ENCODE peak calls at places on chromosomes 2 and 18, in eight cellular contexts. One of them, this sample, is unnamed.

GRCh38 chr18:63074987-63075404 is 244.6 kb downstream of the BCL2 start:
- DNase-seq in putamen: peak; percentile 74
- DNase-seq in stromal cell of bone marrow: peak; percentile 19
- DNase-seq in NAMALWA: peak; percentile 43
- DNase-seq in activated T-cell treated with anti-CD3 and anti-CD28 coated beads, Interleukin-2, amount 50 U/mL, for 72 hours: peak; percentile 71
- DNase-seq in NCI-H1436: peak; percentile 52
- DNase-seq in ecto neural progenitor cell: peak; percentile 88
- DNase-seq in brain pericyte: no peak
- DNase-seq in this sample: peak; percentile 75

GRCh38 chr18:35029770-35030169 is 11.4 kb upstream of the MAPRE2 start:
- DNase-seq in putamen: no peak
- DNase-seq in brain pericyte: no peak
- DNase-seq in activated T-cell treated with anti-CD3 and anti-CD28 coated beads, Interleukin-2, amount 50 U/mL, for 72 hours: no peak
- DNase-seq in NAMALWA: peak; percentile 60
- DNase-seq in stromal cell of bone marrow: no peak
- DNase-seq in ecto neural progenitor cell: no peak
- DNase-seq in NCI-H1436: no peak
- DNase-seq in this sample: no peak

GRCh38 chr2:80863166-80863714 is 558.7 kb upstream of the LRRTM1 start:
- DNase-seq in ecto neural progenitor cell: no peak
- DNase-seq in NAMALWA: peak; percentile 84
- DNase-seq in NCI-H1436: no peak
- DNase-seq in putamen: no peak
- DNase-seq in stromal cell of bone marrow: no peak
- DNase-seq in activated T-cell treated with anti-CD3 and anti-CD28 coated beads, Interleukin-2, amount 50 U/mL, for 72 hours: no peak
- DNase-seq in brain pericyte: no peak
- DNase-seq in this sample: no peak

GRCh38 chr18:60020107-60020925 is 120.5 kb downstream of the PMAIP1 start:
- DNase-seq in stromal cell of bone marrow: no peak
- DNase-seq in ecto neural progenitor cell: no peak
- DNase-seq in brain pericyte: no peak
- DNase-seq in NAMALWA: peak; percentile 49
- DNase-seq in NCI-H1436: no peak
- DNase-seq in putamen: no peak
- DNase-seq in activated T-cell treated with anti-CD3 and anti-CD28 coated beads, Interleukin-2, amount 50 U/mL, for 72 hours: no peak
- DNase-seq in this sample: no peak

GRCh38 chr2:163752252-163752651 is 16.4 kb upstream of the FIGN start:
- DNase-seq in putamen: no peak
- DNase-seq in ecto neural progenitor cell: no peak
- DNase-seq in NCI-H1436: no peak
- DNase-seq in NAMALWA: no peak
- DNase-seq in stromal cell of bone marrow: no peak
- DNase-seq in brain pericyte: no peak
- DNase-seq in activated T-cell treated with anti-CD3 and anti-CD28 coated beads, Interleukin-2, amount 50 U/mL, for 72 hours: no peak
- DNase-seq in this sample: no peak

GRCh38 chr18:10062292-10062940 is 148.6 kb downstream of the VAPA start:
- DNase-seq in NAMALWA: no peak
- DNase-seq in stromal cell of bone marrow: no peak
- DNase-seq in brain pericyte: no peak
- DNase-seq in ecto neural progenitor cell: no peak
- DNase-seq in activated T-cell treated with anti-CD3 and anti-CD28 coated beads, Interleukin-2, amount 50 U/mL, for 72 hours: no peak
- DNase-seq in NCI-H1436: no peak
- DNase-seq in putamen: no peak
- DNase-seq in this sample: no peak

GRCh38 chr2:211391206-211391605 is 834.8 kb downstream of the CPS1 start:
- DNase-seq in brain pericyte: no peak
- DNase-seq in NCI-H1436: no peak
- DNase-seq in NAMALWA: no peak
- DNase-seq in stromal cell of bone marrow: no peak
- DNase-seq in activated T-cell treated with anti-CD3 and anti-CD28 coated beads, Interleukin-2, amount 50 U/mL, for 72 hours: no peak
- DNase-seq in putamen: peak; percentile 20
- DNase-seq in ecto neural progenitor cell: no peak
- DNase-seq in this sample: no peak

GRCh38 chr2:68975844-68976243 is 1.4 kb downstream of the GKN1 start:
- DNase-seq in brain pericyte: no peak
- DNase-seq in ecto neural progenitor cell: no peak
- DNase-seq in putamen: no peak
- DNase-seq in NCI-H1436: no peak
- DNase-seq in activated T-cell treated with anti-CD3 and anti-CD28 coated beads, Interleukin-2, amount 50 U/mL, for 72 hours: no peak
- DNase-seq in NAMALWA: no peak
- DNase-seq in stromal cell of bone marrow: no peak
- DNase-seq in this sample: no peak

GRCh38 chr2:226903179-226903578 is 67.3 kb downstream of the RHBDD1 start:
- DNase-seq in NCI-H1436: no peak
- DNase-seq in NAMALWA: no peak
- DNase-seq in brain pericyte: peak; percentile 29
- DNase-seq in activated T-cell treated with anti-CD3 and anti-CD28 coated beads, Interleukin-2, amount 50 U/mL, for 72 hours: peak; percentile 63
- DNase-seq in ecto neural progenitor cell: no peak
- DNase-seq in stromal cell of bone marrow: peak; percentile 71
- DNase-seq in putamen: no peak
- DNase-seq in this sample: no peak

GRCh38 chr2:10378189-10378588 is 69.9 kb downstream of the ODC1 start:
- DNase-seq in brain pericyte: no peak
- DNase-seq in putamen: no peak
- DNase-seq in NCI-H1436: peak; percentile 19
- DNase-seq in ecto neural progenitor cell: no peak
- DNase-seq in NAMALWA: peak; percentile 92
- DNase-seq in activated T-cell treated with anti-CD3 and anti-CD28 coated beads, Interleukin-2, amount 50 U/mL, for 72 hours: no peak
- DNase-seq in stromal cell of bone marrow: no peak
- DNase-seq in this sample: no peak

GRCh38 chr2:7430869-7431641 is 513.8 kb downstream of the RNF144A start:
- DNase-seq in NAMALWA: peak; percentile 57
- DNase-seq in putamen: peak; percentile 9
- DNase-seq in activated T-cell treated with anti-CD3 and anti-CD28 coated beads, Interleukin-2, amount 50 U/mL, for 72 hours: peak; percentile 86
- DNase-seq in NCI-H1436: no peak
- DNase-seq in brain pericyte: no peak
- DNase-seq in stromal cell of bone marrow: no peak
- DNase-seq in ecto neural progenitor cell: peak; percentile 79
- DNase-seq in this sample: no peak

GRCh38 chr2:119645173-119645846 is 33.7 kb upstream of the TMEM177 start:
- DNase-seq in NCI-H1436: no peak
- DNase-seq in stromal cell of bone marrow: no peak
- DNase-seq in ecto neural progenitor cell: no peak
- DNase-seq in activated T-cell treated with anti-CD3 and anti-CD28 coated beads, Interleukin-2, amount 50 U/mL, for 72 hours: no peak
- DNase-seq in brain pericyte: no peak
- DNase-seq in NAMALWA: no peak
- DNase-seq in putamen: no peak
- DNase-seq in this sample: no peak

GRCh38 chr2:16007167-16007934 is 67.0 kb downstream of the MYCN start:
- DNase-seq in brain pericyte: no peak
- DNase-seq in stromal cell of bone marrow: no peak
- DNase-seq in activated T-cell treated with anti-CD3 and anti-CD28 coated beads, Interleukin-2, amount 50 U/mL, for 72 hours: no peak
- DNase-seq in NCI-H1436: no peak
- DNase-seq in putamen: no peak
- DNase-seq in ecto neural progenitor cell: no peak
- DNase-seq in NAMALWA: no peak
- DNase-seq in this sample: no peak

GRCh38 chr2:223232896-223233295 is 180.9 kb downstream of the KCNE4 start:
- DNase-seq in NAMALWA: no peak
- DNase-seq in stromal cell of bone marrow: no peak
- DNase-seq in brain pericyte: no peak
- DNase-seq in activated T-cell treated with anti-CD3 and anti-CD28 coated beads, Interleukin-2, amount 50 U/mL, for 72 hours: no peak
- DNase-seq in NCI-H1436: no peak
- DNase-seq in ecto neural progenitor cell: no peak
- DNase-seq in putamen: no peak
- DNase-seq in this sample: no peak

GRCh38 chr2:219001100-219001576 is 7.9 kb upstream of the CRYBA2 start:
- DNase-seq in brain pericyte: no peak
- DNase-seq in NCI-H1436: no peak
- DNase-seq in NAMALWA: no peak
- DNase-seq in ecto neural progenitor cell: no peak
- DNase-seq in stromal cell of bone marrow: no peak
- DNase-seq in activated T-cell treated with anti-CD3 and anti-CD28 coated beads, Interleukin-2, amount 50 U/mL, for 72 hours: no peak
- DNase-seq in putamen: no peak
- DNase-seq in this sample: no peak

GRCh38 chr2:67719351-67719750 is 322.2 kb downstream of the ETAA1 start:
- DNase-seq in NCI-H1436: no peak
- DNase-seq in NAMALWA: no peak
- DNase-seq in ecto neural progenitor cell: no peak
- DNase-seq in activated T-cell treated with anti-CD3 and anti-CD28 coated beads, Interleukin-2, amount 50 U/mL, for 72 hours: no peak
- DNase-seq in stromal cell of bone marrow: no peak
- DNase-seq in putamen: no peak
- DNase-seq in brain pericyte: no peak
- DNase-seq in this sample: no peak

GRCh38 chr18:9731380-9731779 is 23.3 kb downstream of the RAB31 start:
- DNase-seq in NCI-H1436: no peak
- DNase-seq in brain pericyte: no peak
- DNase-seq in activated T-cell treated with anti-CD3 and anti-CD28 coated beads, Interleukin-2, amount 50 U/mL, for 72 hours: no peak
- DNase-seq in ecto neural progenitor cell: no peak
- DNase-seq in stromal cell of bone marrow: peak; percentile 77
- DNase-seq in putamen: no peak
- DNase-seq in NAMALWA: no peak
- DNase-seq in this sample: peak; percentile 28

GRCh38 chr2:37786153-37786809 is 114.8 kb upstream of the CDC42EP3 start:
- DNase-seq in ecto neural progenitor cell: no peak
- DNase-seq in stromal cell of bone marrow: no peak
- DNase-seq in NCI-H1436: no peak
- DNase-seq in brain pericyte: no peak
- DNase-seq in activated T-cell treated with anti-CD3 and anti-CD28 coated beads, Interleukin-2, amount 50 U/mL, for 72 hours: no peak
- DNase-seq in NAMALWA: no peak
- DNase-seq in putamen: no peak
- DNase-seq in this sample: no peak

GRCh38 chr2:98585386-98585785 is 22.9 kb downstream of the COA5 start:
- DNase-seq in NAMALWA: no peak
- DNase-seq in brain pericyte: no peak
- DNase-seq in ecto neural progenitor cell: no peak
- DNase-seq in stromal cell of bone marrow: no peak
- DNase-seq in putamen: no peak
- DNase-seq in NCI-H1436: no peak
- DNase-seq in activated T-cell treated with anti-CD3 and anti-CD28 coated beads, Interleukin-2, amount 50 U/mL, for 72 hours: no peak
- DNase-seq in this sample: peak; percentile 16

GRCh38 chr2:209458018-209458979 is 34.5 kb downstream of the MAP2 start:
- DNase-seq in putamen: no peak
- DNase-seq in NAMALWA: no peak
- DNase-seq in NCI-H1436: no peak
- DNase-seq in activated T-cell treated with anti-CD3 and anti-CD28 coated beads, Interleukin-2, amount 50 U/mL, for 72 hours: no peak
- DNase-seq in brain pericyte: no peak
- DNase-seq in ecto neural progenitor cell: no peak
- DNase-seq in stromal cell of bone marrow: no peak
- DNase-seq in this sample: no peak

GRCh38 chr2:17791121-17791902 is 24.9 kb upstream of the MSGN1 start:
- DNase-seq in putamen: no peak
- DNase-seq in NCI-H1436: no peak
- DNase-seq in ecto neural progenitor cell: no peak
- DNase-seq in NAMALWA: no peak
- DNase-seq in stromal cell of bone marrow: no peak
- DNase-seq in activated T-cell treated with anti-CD3 and anti-CD28 coated beads, Interleukin-2, amount 50 U/mL, for 72 hours: no peak
- DNase-seq in brain pericyte: no peak
- DNase-seq in this sample: no peak

GRCh38 chr18:31942301-31942998 is 478 bp downstream of the TRAPPC8 start:
- DNase-seq in brain pericyte: no peak
- DNase-seq in stromal cell of bone marrow: peak; percentile 9
- DNase-seq in activated T-cell treated with anti-CD3 and anti-CD28 coated beads, Interleukin-2, amount 50 U/mL, for 72 hours: peak; percentile 56
- DNase-seq in putamen: no peak
- DNase-seq in ecto neural progenitor cell: no peak
- DNase-seq in NCI-H1436: no peak
- DNase-seq in NAMALWA: peak; percentile 62
- DNase-seq in this sample: no peak

GRCh38 chr2:118250463-118250862 is 162.2 kb downstream of the INSIG2 start:
- DNase-seq in stromal cell of bone marrow: no peak
- DNase-seq in putamen: no peak
- DNase-seq in activated T-cell treated with anti-CD3 and anti-CD28 coated beads, Interleukin-2, amount 50 U/mL, for 72 hours: no peak
- DNase-seq in NCI-H1436: no peak
- DNase-seq in brain pericyte: no peak
- DNase-seq in ecto neural progenitor cell: no peak
- DNase-seq in NAMALWA: no peak
- DNase-seq in this sample: no peak

GRCh38 chr2:216698895-216699294 is 3.5 kb upstream of the IGFBP5 start:
- DNase-seq in NCI-H1436: peak; percentile 85
- DNase-seq in NAMALWA: peak; percentile 68
- DNase-seq in activated T-cell treated with anti-CD3 and anti-CD28 coated beads, Interleukin-2, amount 50 U/mL, for 72 hours: no peak
- DNase-seq in brain pericyte: no peak
- DNase-seq in putamen: peak; percentile 60
- DNase-seq in stromal cell of bone marrow: no peak
- DNase-seq in ecto neural progenitor cell: no peak
- DNase-seq in this sample: no peak

GRCh38 chr18:21897811-21898210 is 157.2 kb downstream of the MIB1 start:
- DNase-seq in brain pericyte: no peak
- DNase-seq in NCI-H1436: peak; percentile 17
- DNase-seq in NAMALWA: peak; percentile 73
- DNase-seq in putamen: peak; percentile 9
- DNase-seq in stromal cell of bone marrow: peak; percentile 25
- DNase-seq in activated T-cell treated with anti-CD3 and anti-CD28 coated beads, Interleukin-2, amount 50 U/mL, for 72 hours: peak; percentile 31
- DNase-seq in ecto neural progenitor cell: peak; percentile 61
- DNase-seq in this sample: no peak